ENCODE peak calls at places on chromosomes 6 and 20, in six cellular contexts. Y is H1, T is GM12878, B is K562, C is HepG2, U is SK-N-SH. D is an unnamed sample.

GRCh38 chr20:63519765-63520593 is 586 bp upstream of the PPDPF start:
- DNase-seq in Y (peak), T (no peak), B (peak), C (no peak), U (peak), D (no peak)

GRCh38 chr6:56923565-56923964 is 31.3 kb upstream of the BEND6 start:
- DNase-seq in Y (no peak), T (no peak), B (no peak), C (no peak), U (no peak), D (no peak)

GRCh38 chr6:110876170-110876773 is 1.7 kb downstream of the AMD1 start:
- DNase-seq in Y (peak), T (no peak), B (peak), C (peak), U (peak), D (peak)

GRCh38 chr6:34462561-34462971 is 3.3 kb upstream of the PACSIN1 start:
- DNase-seq in Y (peak), T (no peak), B (peak), C (peak), U (peak), D (no peak)

GRCh38 chr20:699811-700338 is 24.3 kb upstream of the SCRT2 start:
- DNase-seq in Y (no peak), T (no peak), B (peak), C (no peak), U (peak), D (no peak)

GRCh38 chr6:86712039-86712438 is 225.3 kb upstream of the HTR1E start:
- DNase-seq in Y (no peak), T (no peak), B (no peak), C (no peak), U (no peak), D (no peak)

GRCh38 chr20:4369798-4370124 is 351.9 kb upstream of the PRND start:
- DNase-seq in Y (no peak), T (peak), B (peak), C (no peak), U (no peak), D (peak)

GRCh38 chr6:7991992-7992815 is 72.0 kb downstream of the BLOC1S5 start:
- DNase-seq in Y (no peak), T (peak), B (peak), C (peak), U (peak), D (no peak)

GRCh38 chr6:158906926-158907325 is 87.8 kb upstream of the EZR start:
- DNase-seq in Y (no peak), T (no peak), B (no peak), C (no peak), U (no peak), D (no peak)

GRCh38 chr20:35506179-35506578 is 23.3 kb downstream of the C20orf173 start:
- DNase-seq in Y (no peak), T (no peak), B (no peak), C (no peak), U (no peak), D (no peak)

GRCh38 chr6:18308070-18308735 is 43.9 kb upstream of the DEK start:
- DNase-seq in Y (no peak), T (no peak), B (no peak), C (no peak), U (no peak), D (no peak)

GRCh38 chr20:16209826-16210365 is 363.4 kb downstream of the KIF16B start:
- DNase-seq in Y (no peak), T (no peak), B (no peak), C (no peak), U (no peak), D (no peak)

GRCh38 chr6:15234068-15234758 is 11.7 kb upstream of the JARID2 start:
- DNase-seq in Y (no peak), T (no peak), B (no peak), C (no peak), U (no peak), D (no peak)

GRCh38 chr20:7702141-7702540 is 238.1 kb downstream of the HAO1 start:
- DNase-seq in Y (no peak), T (no peak), B (no peak), C (no peak), U (no peak), D (no peak)

GRCh38 chr20:64068381-64069208 is 5.6 kb downstream of the TCEA2 start:
- DNase-seq in Y (no peak), T (no peak), B (no peak), C (no peak), U (no peak), D (no peak)

GRCh38 chr20:25551413-25552210 is 33.7 kb downstream of the NINL start:
- DNase-seq in Y (no peak), T (no peak), B (no peak), C (no peak), U (no peak), D (no peak)

GRCh38 chr6:75458895-75459294 is 34.7 kb downstream of the FILIP1 start:
- DNase-seq in Y (no peak), T (no peak), B (no peak), C (no peak), U (no peak), D (no peak)

GRCh38 chr6:131029661-131030297 is 33.3 kb downstream of the EPB41L2 start:
- DNase-seq in Y (no peak), T (peak), B (peak), C (no peak), U (no peak), D (no peak)

GRCh38 chr6:150686566-150686965 is 86.9 kb downstream of the PLEKHG1 start:
- DNase-seq in Y (no peak), T (no peak), B (no peak), C (no peak), U (no peak), D (no peak)

GRCh38 chr6:122772724-122773123 is 6.8 kb upstream of the FABP7 start:
- DNase-seq in Y (no peak), T (no peak), B (no peak), C (no peak), U (no peak), D (no peak)

GRCh38 chr20:57763235-57763595 is 53.4 kb upstream of the PMEPA1 start:
- DNase-seq in Y (no peak), T (no peak), B (no peak), C (no peak), U (no peak), D (no peak)

GRCh38 chr6:154491567-154492470 is 18.7 kb downstream of the CNKSR3 start:
- DNase-seq in Y (no peak), T (no peak), B (no peak), C (no peak), U (no peak), D (no peak)

GRCh38 chr6:21732731-21733130 is 139.2 kb downstream of the SOX4 start:
- DNase-seq in Y (no peak), T (no peak), B (no peak), C (no peak), U (no peak), D (no peak)

GRCh38 chr6:137699036-137699683 is 167.9 kb upstream of the TNFAIP3 start:
- DNase-seq in Y (no peak), T (no peak), B (no peak), C (no peak), U (no peak), D (no peak)

GRCh38 chr6:137693737-137694136 is 173.3 kb upstream of the TNFAIP3 start:
- DNase-seq in Y (no peak), T (no peak), B (peak), C (no peak), U (no peak), D (no peak)

GRCh38 chr6:137698636-137699035 is 168.4 kb upstream of the TNFAIP3 start:
- DNase-seq in Y (no peak), T (no peak), B (no peak), C (no peak), U (no peak), D (peak)

GRCh38 chr6:137697267-137697938 is 169.7 kb upstream of the TNFAIP3 start:
- DNase-seq in Y (no peak), T (no peak), B (no peak), C (peak), U (no peak), D (no peak)

GRCh38 chr6:137696765-137697164 is 170.3 kb upstream of the TNFAIP3 start:
- DNase-seq in Y (no peak), T (no peak), B (no peak), C (no peak), U (no peak), D (no peak)
- TF ChIP-seq GABPA in Y (no peak), T (no peak), B (no peak), C (no peak), U (no peak), D (no peak)

GRCh38 chr6:104656235-104656634 is 203.5 kb downstream of the HACE1 start:
- DNase-seq in Y (no peak), T (no peak), B (peak), C (no peak), U (no peak), D (no peak)
- H3K4me3 ChIP-seq in Y (no peak), T (no peak), B (no peak), C (no peak), U (no peak), D (no peak)

GRCh38 chr6:69732640-69733039 is 64.2 kb downstream of the LMBRD1 start:
- DNase-seq in Y (no peak), T (peak), B (peak), C (no peak), U (no peak), D (no peak)
- TF ChIP-seq GABPA in Y (no peak), T (no peak), B (no peak), C (no peak), U (no peak), D (no peak)

GRCh38 chr6:26224940-26225847 is 138.0 kb downstream of the HFE start:
- DNase-seq in Y (peak), T (no peak), B (no peak), C (no peak), U (peak), D (no peak)
- H3K4me3 ChIP-seq in Y (peak), T (peak), B (no peak), C (peak), U (peak), D (no peak)

GRCh38 chr20:23889775-23890187 is 10.2 kb upstream of the CST5 start:
- DNase-seq in Y (peak), T (no peak), B (peak), C (peak), U (peak), D (peak)
- TF ChIP-seq GABPA in Y (no peak), T (no peak), B (no peak), C (no peak), U (no peak), D (no peak)

GRCh38 chr20:45305262-45305661 is 1.4 kb upstream of the RBPJL start:
- DNase-seq in Y (no peak), T (no peak), B (no peak), C (no peak), U (no peak), D (no peak)

GRCh38 chr20:45308078-45308778 is at the start of gene MATN4:
- DNase-seq in Y (peak), T (no peak), B (no peak), C (no peak), U (no peak), D (no peak)

GRCh38 chr20:45306431-45306982 is at the start of gene RBPJL:
- DNase-seq in Y (peak), T (no peak), B (peak), C (no peak), U (peak), D (no peak)

GRCh38 chr20:45309075-45309474 is 976 bp upstream of the MATN4 start:
- DNase-seq in Y (no peak), T (no peak), B (no peak), C (no peak), U (no peak), D (no peak)

GRCh38 chr20:45307076-45307645 is 521 bp downstream of the RBPJL start:
- DNase-seq in Y (no peak), T (no peak), B (no peak), C (no peak), U (no peak), D (no peak)
- H3K4me3 ChIP-seq in Y (no peak), T (no peak), B (no peak), C (no peak), U (no peak), D (no peak)